ENCODE peak calls at places on chromosome 11, in six cellular contexts. O is GM23248, N is neural progenitor cell, M is MM.1S, W is GM23338, Q is SK-N-SH. B is an unnamed sample. For H3K4me1 and H3F3A, the result is how much of the 10 kb centered on the place peaks cover.

GRCh38 chr11:16148301-16148787 is 208.0 kb downstream of the SOX6 start:
- DNase-seq in W (no peak), M (no peak), N (peak), Q (no peak), O (no peak), B (no peak)

GRCh38 chr11:92557848-92558247 is 333.2 kb downstream of the FAT3 start:
- DNase-seq in N (no peak), Q (peak), O (no peak), M (no peak), W (no peak), B (no peak)

GRCh38 chr11:80239217-80239616 is 798.4 kb upstream of the TENM4 start:
- DNase-seq in M (no peak), N (no peak), O (no peak), W (no peak), Q (no peak), B (peak)

GRCh38 chr11:123100378-123101085 is 38.6 kb upstream of the HSPA8 start:
- DNase-seq in M (no peak), Q (no peak), W (peak), O (peak), N (no peak), B (no peak)

GRCh38 chr11:91749231-91749630 is 475.4 kb upstream of the FAT3 start:
- DNase-seq in N (no peak), Q (no peak), O (no peak), W (no peak), M (no peak), B (peak)

GRCh38 chr11:62544521-62545436 is 1.8 kb downstream of the AHNAK start:
- DNase-seq in Q (no peak), W (no peak), O (peak), N (peak), M (no peak), B (peak)

GRCh38 chr11:77202941-77203900 is 75.2 kb downstream of the MYO7A start:
- DNase-seq in N (no peak), Q (no peak), O (no peak), W (no peak), M (peak), B (no peak)

GRCh38 chr11:1889941-1890855 is 1.5 kb downstream of the PRR33 start:
- DNase-seq in W (no peak), M (no peak), O (no peak), Q (peak), N (no peak), B (no peak)

GRCh38 chr11:8652140-8652539 is 30.3 kb downstream of the TRIM66 start:
- DNase-seq in N (no peak), W (no peak), Q (no peak), O (peak), M (no peak), B (peak)

GRCh38 chr11:43619863-43620505 is 60.6 kb upstream of the HSD17B12 start:
- DNase-seq in Q (no peak), M (peak), O (no peak), N (no peak), W (no peak), B (no peak)

DNA sequence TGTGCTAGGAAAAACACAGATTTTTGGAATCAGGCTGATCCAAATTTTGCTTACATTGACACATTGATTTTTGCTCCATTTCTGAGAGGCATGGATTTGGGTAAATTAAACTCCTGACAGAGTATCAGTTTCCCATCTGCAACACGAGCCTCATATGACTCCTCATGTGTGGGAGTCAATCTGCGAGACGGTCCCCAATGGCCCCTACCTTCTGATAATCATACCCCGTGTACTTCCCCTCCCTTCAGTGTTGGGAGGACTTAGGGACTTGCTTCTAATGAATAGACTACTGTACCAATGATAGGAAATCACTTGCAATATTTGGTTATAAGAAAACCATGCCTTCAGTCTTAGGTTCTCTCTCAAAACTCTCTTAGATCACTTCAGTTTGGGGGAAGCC is 302.7 kb downstream of the ETS1 start:
- DNase-seq in Q (no peak), W (no peak), N (no peak), O (no peak), M (no peak), B (no peak)
- TF ChIP-seq EZH2phosphoT487 in Q (no peak), W (no peak), N (no peak), O (no peak), M (no peak), B (no peak)

GRCh38 chr11:48107188-48107704 is 109.4 kb upstream of the OR4B1 start:
- DNase-seq in Q (no peak), O (peak), M (peak), N (no peak), W (no peak), B (peak)

GRCh38 chr11:48104562-48104924 is 112.1 kb upstream of the OR4B1 start:
- DNase-seq in Q (no peak), W (no peak), N (peak), M (no peak), O (no peak), B (no peak)

GRCh38 chr11:48108231-48109045 is 108.2 kb upstream of the OR4B1 start:
- DNase-seq in O (no peak), W (no peak), N (no peak), M (no peak), Q (no peak), B (no peak)

GRCh38 chr11:48105096-48105990 is 111.3 kb upstream of the OR4B1 start:
- DNase-seq in M (no peak), N (no peak), O (no peak), W (no peak), Q (no peak), B (no peak)

GRCh38 chr11:48106166-48106565 is 110.4 kb upstream of the OR4B1 start:
- DNase-seq in N (no peak), M (peak), W (no peak), O (no peak), Q (no peak), B (no peak)
- H3K4me1 ChIP-seq in N (under half), M (under half), W (under half), O (under half), Q (under half), B (under half)

DNA sequence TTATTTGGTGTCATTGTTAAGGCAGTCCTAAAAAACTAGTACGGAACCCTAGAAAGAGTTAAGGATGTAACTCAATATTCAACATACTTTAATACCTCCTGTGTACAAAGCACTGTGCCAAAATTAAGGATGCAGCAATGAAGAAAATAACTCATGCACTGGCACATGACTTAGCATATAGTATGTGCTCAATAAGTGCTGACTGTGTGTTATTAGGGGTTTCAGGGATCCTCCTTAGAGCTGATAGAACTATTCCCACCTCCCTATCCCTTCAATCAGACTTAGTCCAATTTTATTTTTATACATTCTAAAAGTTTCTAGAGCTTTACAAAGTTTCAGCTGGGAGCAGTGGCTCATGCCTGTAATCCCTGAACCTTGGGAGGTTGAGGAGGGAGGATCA is 6.1 kb upstream of the FEZ1 start:
- DNase-seq in M (no peak), N (no peak), Q (no peak), O (no peak), W (no peak), B (no peak)
- H3F3A ChIP-seq in M (under half), N (under half), Q (under half), O (under half), W (under half), B (under half)

GRCh38 chr11:119155733-119156492 is 7.1 kb downstream of the ABCG4 start:
- DNase-seq in Q (peak), M (peak), O (peak), W (peak), N (peak), B (peak)
- TF ChIP-seq EZH2phosphoT487 in Q (no peak), M (no peak), O (no peak), W (no peak), N (no peak), B (no peak)

DNA sequence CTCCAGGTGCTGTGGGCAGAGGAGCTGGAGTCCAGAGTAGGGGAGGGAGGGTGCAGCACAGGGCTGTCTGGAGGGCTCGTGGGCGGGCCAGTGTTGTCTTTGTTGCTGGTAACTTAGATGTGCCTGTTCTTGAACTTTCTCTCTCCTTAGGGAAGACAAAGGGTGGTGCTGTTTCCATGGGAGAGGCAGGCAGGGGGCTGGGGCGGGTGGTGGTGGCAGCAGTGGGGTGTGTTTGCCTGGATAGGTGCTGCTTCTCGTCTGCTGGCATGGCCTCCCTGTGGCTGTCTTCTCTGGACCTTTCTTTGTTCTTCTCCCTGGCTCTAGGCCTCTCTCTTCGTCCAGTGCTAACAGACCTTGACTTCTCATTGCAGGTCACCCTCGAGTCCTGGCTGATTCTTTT is 8.5 kb downstream of the SIDT2 start:
- DNase-seq in M (no peak), N (no peak), Q (no peak), O (no peak), W (no peak), B (no peak)
- H3K4me1 ChIP-seq in M (under half), N (under half), Q (under half), O (under half), W (under half), B (under half)

DNA sequence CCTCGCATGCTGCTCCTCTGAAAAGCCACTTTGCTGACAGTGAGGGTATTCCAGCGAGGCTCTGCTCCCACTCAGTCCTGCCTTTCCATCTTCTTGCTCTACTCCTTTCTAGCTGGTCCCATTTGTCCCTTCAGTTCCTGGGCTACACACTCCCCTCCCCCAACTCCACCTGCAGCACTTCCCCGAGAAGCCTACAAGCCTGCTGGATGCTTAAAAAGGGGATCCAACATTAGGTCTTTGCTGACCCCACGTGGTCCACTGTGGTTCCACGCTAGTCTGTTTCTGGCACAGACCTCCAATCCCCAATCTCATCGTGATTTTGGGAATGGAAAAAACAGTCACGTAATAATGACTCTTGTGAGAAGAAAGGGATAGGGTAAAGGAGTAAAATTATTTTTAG is 121.6 kb upstream of the SNX19 start:
- DNase-seq in N (peak), W (peak), Q (no peak), O (no peak), M (no peak), B (peak)
- H3F3A ChIP-seq in N (under half), W (under half), Q (under half), O (under half), M (under half), B (under half)

GRCh38 chr11:35752115-35752514 is 89.5 kb downstream of the TRIM44 start:
- DNase-seq in W (no peak), O (peak), Q (no peak), M (no peak), N (no peak), B (no peak)

GRCh38 chr11:35748644-35749043 is 86.1 kb downstream of the TRIM44 start:
- DNase-seq in Q (no peak), W (no peak), O (no peak), N (no peak), M (no peak), B (no peak)

GRCh38 chr11:35750315-35750714 is 87.7 kb downstream of the TRIM44 start:
- DNase-seq in Q (no peak), M (no peak), W (no peak), N (no peak), O (no peak), B (no peak)

GRCh38 chr11:35750981-35751663 is 88.5 kb downstream of the TRIM44 start:
- DNase-seq in M (no peak), W (no peak), O (peak), N (no peak), Q (no peak), B (no peak)

GRCh38 chr11:35751664-35752061 is 89.1 kb downstream of the TRIM44 start:
- DNase-seq in M (no peak), N (no peak), W (no peak), O (no peak), Q (no peak), B (no peak)
- TF ChIP-seq EZH2phosphoT487 in M (no peak), N (no peak), W (no peak), O (no peak), Q (no peak), B (no peak)

GRCh38 chr11:72812968-72813739 is 1.1 kb upstream of the ATG16L2 start:
- DNase-seq in W (peak), O (peak), M (peak), N (peak), Q (peak), B (peak)
- H3K4me1 ChIP-seq in W (under half), O (under half), M (under half), N (under half), Q (under half), B (under half)

GRCh38 chr11:65558002-65558784 is at the start of gene LTBP3:
- DNase-seq in M (peak), W (peak), O (peak), N (peak), Q (peak), B (peak)
- H3F3A ChIP-seq in M (under half), W (under half), O (under half), N (under half), Q (half or more), B (under half)

DNA sequence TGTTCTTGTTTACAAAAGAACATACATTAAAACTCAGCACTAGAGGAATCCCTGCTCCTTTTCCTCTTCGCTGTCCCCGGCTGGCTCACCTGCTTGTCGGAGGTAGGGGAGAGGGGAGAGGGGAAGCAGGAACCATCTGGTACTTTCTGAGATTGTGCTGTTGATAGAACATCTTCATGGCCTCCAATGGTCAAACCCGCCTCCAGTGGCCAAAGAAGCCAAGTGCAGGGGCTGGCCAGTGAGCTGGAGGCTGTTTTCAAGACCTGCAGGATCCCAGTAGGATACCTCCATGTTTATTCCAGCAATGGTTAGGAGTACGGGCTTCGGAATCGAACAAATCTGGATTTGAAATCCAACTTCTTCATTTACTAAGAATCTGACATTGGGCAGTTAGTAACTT is 92.6 kb downstream of the PKNOX2 start:
- DNase-seq in N (peak), W (peak), O (peak), Q (peak), M (no peak), B (peak)
- TF ChIP-seq EZH2phosphoT487 in N (no peak), W (no peak), O (no peak), Q (no peak), M (no peak), B (no peak)

B was measured in PC-3.